ENCODE peak calls at places on chromosomes 12 and 14, in five cellular contexts. P is hepatocyte, R is A549, Y is Peyer's patch, I is uterus. U is an unnamed sample.
A peak's percentile ranks its signal among the peaks of the same experiment; 100 is the strongest.

GRCh38 chr12:25051583-25052190 is 102.8 kb upstream of the BCAT1 start:
- DNase-seq in R (no peak), I (no peak), Y (peak; percentile 73), P (no peak), U (no peak)

GRCh38 chr14:75469606-75470237 is 41.9 kb downstream of the JDP2 start:
- DNase-seq in Y (no peak), R (no peak), P (no peak), I (no peak), U (no peak)

GRCh38 chr14:20732950-20733650 is 12.6 kb upstream of the EDDM3A start:
- DNase-seq in Y (no peak), P (no peak), I (no peak), R (no peak), U (no peak)

GRCh38 chr12:108779998-108780688 is 48.8 kb upstream of the CORO1C start:
- DNase-seq in I (peak; percentile 71), Y (no peak), R (no peak), P (no peak), U (no peak)

GRCh38 chr14:69214376-69214775 is 23.1 kb downstream of the EXD2 start:
- DNase-seq in R (no peak), I (no peak), Y (no peak), P (peak; percentile 11), U (no peak)

GRCh38 chr14:69666698-69667211 is 55.4 kb downstream of the SUSD6 start:
- DNase-seq in P (no peak), I (no peak), R (peak; percentile 18), Y (no peak), U (no peak)

GRCh38 chr12:113057565-113058485 is 1.3 kb downstream of the DTX1 start:
- DNase-seq in I (no peak), Y (no peak), R (no peak), P (no peak), U (no peak)

GRCh38 chr14:68749487-68750475 is 43.1 kb downstream of the ZFP36L1 start:
- DNase-seq in Y (no peak), R (no peak), I (peak; percentile 89), P (peak; percentile 76), U (no peak)

GRCh38 chr14:104589338-104590195 is 10.0 kb downstream of the C14orf180 start:
- DNase-seq in R (no peak), P (no peak), Y (no peak), I (no peak), U (no peak)

GRCh38 chr12:120978296-120979219 is at the start of gene HNF1A:
- DNase-seq in R (no peak), P (peak; percentile 81), I (no peak), Y (no peak), U (no peak)

GRCh38 chr12:67754933-67755697 is 106.6 kb downstream of the DYRK2 start:
- DNase-seq in I (peak; percentile 24), P (no peak), R (no peak), Y (no peak), U (no peak)

GRCh38 chr12:96360550-96360949 is 39.7 kb downstream of the CDK17 start:
- DNase-seq in Y (no peak), I (no peak), R (no peak), P (no peak), U (no peak)

GRCh38 chr14:68645371-68645770 is 147.5 kb downstream of the ZFP36L1 start:
- DNase-seq in I (no peak), Y (no peak), R (no peak), P (no peak), U (no peak)

GRCh38 chr14:101039031-101039754 is 135.7 kb upstream of the RTL1 start:
- DNase-seq in Y (no peak), R (no peak), I (no peak), P (no peak), U (no peak)

GRCh38 chr14:75070383-75070782 is 942 bp downstream of the ZC2HC1C start:
- DNase-seq in R (no peak), P (no peak), Y (no peak), I (peak; percentile 63), U (no peak)

GRCh38 chr14:98957211-98958047 is 314.6 kb downstream of the BCL11B start:
- DNase-seq in Y (no peak), R (peak; percentile 26), P (peak; percentile 70), I (peak; percentile 51), U (peak; percentile 85)

GRCh38 chr12:58907326-58907855 is 12.9 kb downstream of the LRIG3 start:
- DNase-seq in I (no peak), P (no peak), Y (no peak), R (no peak), U (no peak)

GRCh38 chr12:111353603-111354295 is 15.1 kb downstream of the PHETA1 start:
- DNase-seq in R (no peak), P (no peak), I (no peak), Y (no peak), U (no peak)

GRCh38 chr14:58430156-58430555 is 2.6 kb downstream of the KIAA0586 start:
- DNase-seq in R (no peak), P (no peak), Y (no peak), I (no peak), U (peak; percentile 69)

GRCh38 chr12:49838973-49839633 is 3.8 kb downstream of the BCDIN3D start:
- DNase-seq in Y (no peak), R (peak; percentile 50), I (no peak), P (peak; percentile 60), U (no peak)

GRCh38 chr14:22780105-22780679 is 13.7 kb downstream of the OXA1L start:
- DNase-seq in P (no peak), R (no peak), Y (no peak), I (no peak), U (no peak)

GRCh38 chr12:120874547-120875245 is 29.5 kb downstream of the SPPL3 start:
- DNase-seq in Y (no peak), R (no peak), I (no peak), P (no peak), U (no peak)

GRCh38 chr14:92658160-92658559 is 90.3 kb downstream of the LGMN start:
- DNase-seq in P (no peak), Y (no peak), I (no peak), R (no peak), U (no peak)

GRCh38 chr14:72515779-72516770 is 377.8 kb downstream of the DPF3 start:
- DNase-seq in I (peak; percentile 21), R (no peak), P (no peak), Y (no peak), U (no peak)

DNA sequence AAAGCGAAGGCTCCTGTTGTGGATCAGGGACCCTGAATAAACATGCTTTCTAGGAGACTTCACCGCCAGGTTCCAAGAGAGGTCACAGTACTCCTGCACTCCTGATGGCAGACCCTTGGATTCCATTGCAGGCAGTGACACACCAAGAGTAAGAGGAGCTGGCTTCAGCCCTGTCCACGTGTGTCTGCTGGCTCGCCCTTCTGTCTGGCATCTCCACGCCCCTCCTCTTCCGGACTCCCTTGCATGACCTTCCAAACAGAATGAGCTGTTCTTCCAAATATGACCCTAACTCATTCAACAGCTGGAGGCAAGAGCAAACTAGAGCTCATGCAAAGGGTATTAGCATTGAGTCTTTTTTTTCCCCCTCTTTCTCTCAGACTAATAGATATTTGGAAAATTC is 233.0 kb upstream of the PLEKHG7 start:
- DNase-seq in R (no peak), Y (peak; percentile 27), P (peak; percentile 23), I (no peak), U (no peak)
- H3K4me1 ChIP-seq in R (peaks cover 23% of the 10 kb centered on the region), Y (no peaks in the 10 kb centered on the region), P (peaks cover 29% of the 10 kb centered on the region), I (no peaks in the 10 kb centered on the region), U (no peaks in the 10 kb centered on the region)

DNA sequence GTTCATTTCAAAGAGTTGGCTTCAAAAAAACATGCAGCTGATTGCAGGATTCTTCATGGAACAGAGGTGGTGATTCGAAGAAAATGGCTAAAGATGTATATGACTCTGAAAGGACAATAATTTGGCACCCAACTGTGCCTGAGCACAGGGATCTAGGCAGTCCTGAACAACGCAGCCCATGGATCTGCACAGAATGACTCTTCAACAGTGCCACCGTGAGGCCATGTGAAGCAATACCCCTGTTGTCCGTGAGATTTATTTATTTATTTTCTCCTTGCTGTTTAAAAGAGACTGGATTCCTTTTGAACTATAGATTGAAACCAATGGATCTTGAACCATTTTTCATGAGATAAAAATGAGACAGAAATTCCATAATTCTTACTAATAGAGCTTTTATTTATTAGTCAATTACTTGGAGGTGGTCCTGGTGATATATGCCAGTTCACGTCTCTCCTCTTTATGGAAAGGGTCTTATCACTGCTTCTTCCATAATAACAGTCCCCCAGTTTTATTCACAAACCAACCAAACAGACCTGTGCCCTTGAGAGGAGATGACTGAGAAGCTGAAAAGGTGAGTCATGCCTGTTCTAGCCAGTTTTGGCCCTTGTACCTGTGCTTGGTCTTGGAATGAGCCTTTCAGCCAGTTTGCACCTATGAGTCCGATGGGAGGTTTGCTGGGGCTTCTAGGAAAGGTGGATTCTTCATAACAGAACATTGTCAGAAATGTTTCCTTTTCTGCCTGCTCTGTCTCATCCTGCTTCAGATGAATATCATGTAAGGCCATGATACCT is 1598.3 kb downstream of the AACS start:
- DNase-seq in R (peak; percentile 8), I (no peak), Y (no peak), P (peak; percentile 16), U (no peak)
- TF ChIP-seq CTCF in R (no peak), I (no peak), Y (no peak), P (peak; percentile 29), U (peak; percentile 34)

DNA sequence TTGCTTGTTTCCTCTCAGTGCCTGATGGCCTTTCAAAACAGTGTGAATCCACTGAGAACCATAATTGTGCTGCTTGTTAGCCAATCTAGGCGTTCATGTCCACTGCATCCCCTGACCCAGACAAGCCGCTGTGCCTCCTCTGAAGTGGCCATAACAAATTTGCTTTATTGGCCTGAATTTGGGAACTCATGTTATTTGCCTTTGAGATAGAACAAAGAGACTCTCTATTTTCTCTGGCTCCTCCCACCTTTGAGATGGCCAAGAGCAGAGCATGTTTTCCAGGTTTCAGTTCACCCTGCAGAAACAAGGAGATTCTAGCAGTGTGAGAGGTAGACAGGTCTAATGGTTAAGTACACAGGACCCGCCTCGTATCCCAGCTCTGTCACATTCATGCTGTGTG is 723.9 kb downstream of the MED13L start:
- DNase-seq in Y (no peak), R (no peak), I (no peak), P (no peak), U (no peak)
- H3K27ac ChIP-seq in Y (no peak overlapping the region), R (no peak overlapping the region), I (no peak overlapping the region), P (no peak overlapping the region), U (no peak overlapping the region)

DNA sequence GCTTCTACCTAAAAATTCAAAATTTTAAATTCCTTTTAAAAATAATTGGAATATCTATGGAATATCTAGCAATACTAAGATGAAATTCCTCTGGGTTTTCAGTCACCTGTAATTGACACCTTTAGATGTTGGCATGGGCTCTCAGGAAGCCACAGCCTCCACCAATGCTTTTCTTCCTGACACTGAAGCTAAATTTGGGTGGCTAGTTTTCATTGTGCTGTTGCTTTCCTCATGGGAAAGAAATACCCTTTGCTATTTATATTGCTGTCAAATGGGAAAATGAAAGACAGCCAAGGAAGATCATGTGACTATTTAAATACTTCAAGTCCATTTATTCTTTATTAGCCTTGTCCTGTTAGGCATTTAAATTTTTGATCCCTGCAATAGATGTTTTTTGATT is 313.0 kb downstream of the NAV3 start:
- DNase-seq in P (no peak), I (no peak), Y (no peak), R (no peak), U (no peak)
- H3K4me1 ChIP-seq in P (no peaks in the 10 kb centered on the region), I (no peaks in the 10 kb centered on the region), Y (no peaks in the 10 kb centered on the region), R (no peaks in the 10 kb centered on the region), U (no peaks in the 10 kb centered on the region)

GRCh38 chr12:13571035-13571434 is 374.5 kb downstream of the EMP1 start:
- DNase-seq in R (no peak), I (no peak), P (no peak), Y (no peak), U (no peak)
- TF ChIP-seq CTCF in R (no peak), I (no peak), P (no peak), Y (no peak), U (no peak)

GRCh38 chr12:3206536-3207072 is 129.4 kb downstream of the TSPAN9 start:
- DNase-seq in P (no peak), Y (no peak), I (no peak), R (no peak), U (no peak)
- H3K27ac ChIP-seq in P (no peak overlapping the region), Y (no peak overlapping the region), I (no peak overlapping the region), R (no peak overlapping the region), U (no peak overlapping the region)